ENCODE peak calls at places on chromosomes 5 and 9, in five cellular contexts. D is brain microvascular endothelial cell, Q is Calu3, E is A549, M is cardiac muscle cell. F is an unnamed sample.
A peak's percentile ranks its signal among the peaks of the same experiment; 100 is the strongest.

GRCh38 chr9:133004091-133005072 is 25.9 kb downstream of the GFI1B start:
- DNase-seq in D (no peak), M (peak; percentile 21), Q (no peak), E (no peak), F (no peak)

GRCh38 chr5:33854733-33855151 is 37.0 kb downstream of the ADAMTS12 start:
- DNase-seq in M (peak; percentile 52), Q (no peak), E (no peak), D (peak; percentile 95), F (peak; percentile 70)

GRCh38 chr5:132369471-132370240 is at the start of gene SLC22A5:
- DNase-seq in Q (peak; percentile 90), D (no peak), M (peak; percentile 78), E (peak; percentile 62), F (peak; percentile 28)

GRCh38 chr9:114290561-114290986 is 32.3 kb upstream of the ORM1 start:
- DNase-seq in D (no peak), E (no peak), M (no peak), Q (no peak), F (no peak)

GRCh38 chr9:85249313-85249621 is 492.5 kb downstream of the AGTPBP1 start:
- DNase-seq in M (no peak), D (no peak), E (no peak), Q (no peak), F (no peak)

GRCh38 chr9:137226338-137227056 is 805 bp upstream of the RNF224 start:
- DNase-seq in E (no peak), D (no peak), M (no peak), Q (peak; percentile 63), F (peak; percentile 36)

GRCh38 chr9:108743901-108744371 is 111.8 kb downstream of the ACTL7B start:
- DNase-seq in M (peak; percentile 43), E (no peak), D (no peak), Q (peak; percentile 1), F (no peak)

GRCh38 chr5:82381591-82381990 is 103.4 kb upstream of the RPS23 start:
- DNase-seq in E (no peak), Q (no peak), D (no peak), M (no peak), F (no peak)

GRCh38 chr9:104564358-104564757 is 4.6 kb upstream of the OR13C8 start:
- DNase-seq in D (no peak), E (no peak), M (no peak), Q (no peak), F (no peak)

GRCh38 chr9:84697494-84698114 is 28.1 kb downstream of the NTRK2 start:
- DNase-seq in Q (peak; percentile 78), E (peak; percentile 30), M (peak; percentile 80), D (peak; percentile 64), F (peak; percentile 42)

GRCh38 chr9:130478152-130478551 is 33.4 kb downstream of the ASS1 start:
- DNase-seq in E (no peak), D (no peak), M (no peak), Q (no peak), F (no peak)

GRCh38 chr9:38017885-38018186 is 51.2 kb downstream of the SHB start:
- DNase-seq in E (no peak), D (no peak), Q (no peak), M (no peak), F (no peak)

GRCh38 chr5:102733534-102733933 is 21.6 kb upstream of the PAM start:
- DNase-seq in Q (no peak), M (no peak), D (no peak), E (no peak), F (no peak)

GRCh38 chr5:103934303-103934702 is 371.7 kb upstream of the NUDT12 start:
- DNase-seq in Q (no peak), D (no peak), M (no peak), E (no peak), F (no peak)

GRCh38 chr5:109825450-109825849 is 135.7 kb downstream of the MAN2A1 start:
- DNase-seq in E (no peak), M (no peak), Q (no peak), D (peak; percentile 12), F (peak; percentile 52)

GRCh38 chr9:81894891-81895290 is 33.3 kb upstream of the SPATA31D4 start:
- DNase-seq in E (no peak), D (no peak), M (no peak), Q (no peak), F (no peak)

GRCh38 chr5:132227485-132228240 is at the start of gene P4HA2:
- DNase-seq in Q (peak; percentile 92), E (peak; percentile 78), M (peak; percentile 88), D (peak; percentile 52), F (peak; percentile 67)

GRCh38 chr9:113326230-113326629 is 13.8 kb downstream of the WDR31 start:
- DNase-seq in Q (no peak), E (no peak), D (no peak), M (no peak), F (no peak)

GRCh38 chr5:34682926-34683623 is 26.9 kb downstream of the RAI14 start:
- DNase-seq in M (no peak), E (peak; percentile 22), D (no peak), Q (peak; percentile 39), F (no peak)

GRCh38 chr5:139651863-139652787 is 4.0 kb downstream of the CXXC5 start:
- DNase-seq in Q (peak; percentile 94), E (peak; percentile 88), M (peak; percentile 67), D (peak; percentile 90), F (peak; percentile 92)

GRCh38 chr9:137437691-137438590 is 3.2 kb downstream of the ENTPD8 start:
- DNase-seq in M (no peak), Q (no peak), E (no peak), D (no peak), F (no peak)

GRCh38 chr9:114308361-114308950 is 14.4 kb upstream of the ORM1 start:
- DNase-seq in M (no peak), E (no peak), Q (no peak), D (no peak), F (no peak)

GRCh38 chr5:54135042-54135441 is 175.3 kb downstream of the ARL15 start:
- DNase-seq in M (no peak), Q (no peak), D (peak; percentile 39), E (no peak), F (no peak)

GRCh38 chr9:17906204-17906840 is 327.5 kb downstream of the SH3GL2 start:
- DNase-seq in E (no peak), Q (no peak), D (no peak), M (peak; percentile 35), F (no peak)

GRCh38 chr5:149618581-149619248 is 37.4 kb downstream of the ARHGEF37 start:
- DNase-seq in M (peak; percentile 59), E (peak; percentile 75), D (peak; percentile 69), Q (peak; percentile 67), F (peak; percentile 70)
- TF ChIP-seq CTCF in M (peak; percentile 77), E (peak; percentile 90), D (peak; percentile 88), Q (peak; percentile 75), F (peak; percentile 91)

DNA sequence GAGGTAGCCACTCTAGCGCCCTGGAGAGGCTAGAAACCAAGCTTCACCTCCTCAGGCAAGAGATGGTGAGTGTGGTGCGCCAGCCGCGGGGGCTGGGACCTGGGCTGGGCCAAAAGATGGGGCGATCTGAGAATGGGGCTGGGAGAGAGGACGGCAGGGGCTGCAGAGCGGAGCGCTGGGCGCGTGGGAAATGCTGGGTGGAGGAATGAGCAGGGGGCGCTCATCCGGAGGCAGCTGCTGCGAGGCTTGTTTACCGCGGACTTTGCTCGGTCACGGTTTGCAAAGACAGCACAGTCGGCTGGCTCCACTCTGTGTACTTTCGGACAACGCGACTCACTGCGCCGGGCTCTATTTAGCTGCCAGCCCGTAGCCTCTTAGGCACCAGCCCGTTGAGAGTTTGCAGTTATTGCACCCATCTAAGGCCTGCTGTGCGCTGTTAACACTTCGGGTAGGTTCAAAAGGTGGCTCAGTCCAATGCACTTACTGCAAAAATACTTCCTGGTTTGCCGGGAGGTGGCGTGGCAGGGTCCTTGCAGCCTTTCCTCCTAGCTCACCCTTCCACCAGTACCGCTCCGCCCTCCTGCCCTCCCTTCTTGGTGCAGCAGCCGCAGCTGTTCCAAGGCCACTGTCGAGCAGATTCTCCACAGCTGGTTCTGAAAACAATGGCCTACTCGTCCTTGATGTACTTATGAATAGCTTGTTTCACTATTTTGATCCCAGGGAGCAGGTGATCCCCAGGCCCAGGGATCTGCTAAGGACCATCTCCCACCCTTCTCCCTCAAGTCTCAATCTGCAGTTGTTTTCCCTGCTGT is 1.3 kb downstream of the LURAP1L start:
- DNase-seq in E (peak; percentile 81), Q (peak; percentile 83), D (peak; percentile 88), M (peak; percentile 76), F (peak; percentile 76)
- TF ChIP-seq CTCF in E (peak; percentile 65), Q (peak; percentile 12), D (peak; percentile 69), M (peak; percentile 61), F (peak; percentile 68)

GRCh38 chr9:101457003-101457402 is 21.4 kb upstream of the ALDOB start:
- DNase-seq in M (peak; percentile 11), Q (no peak), D (no peak), E (no peak), F (no peak)
- TF ChIP-seq CTCF in M (no peak), Q (no peak), D (peak; percentile 16), E (no peak), F (no peak)

GRCh38 chr5:142327111-142327842 is 2.5 kb upstream of the SPRY4 start:
- DNase-seq in E (no peak), D (peak; percentile 74), Q (no peak), M (no peak), F (peak; percentile 92)
- TF ChIP-seq CTCF in E (no peak), D (peak; percentile 43), Q (no peak), M (no peak), F (no peak)

GRCh38 chr5:115374057-115374775 is 77.8 kb upstream of the CCDC112 start:
- DNase-seq in E (no peak), D (no peak), Q (peak; percentile 62), M (no peak), F (no peak)
- TF ChIP-seq CTCF in E (peak; percentile 19), D (peak; percentile 37), Q (peak; percentile 41), M (no peak), F (no peak)

GRCh38 chr5:177983763-177984564 is 12.1 kb downstream of the PROP1 start:
- DNase-seq in E (no peak), M (no peak), Q (no peak), D (no peak), F (no peak)
- TF ChIP-seq CTCF in E (no peak), M (no peak), Q (no peak), D (no peak), F (no peak)

DNA sequence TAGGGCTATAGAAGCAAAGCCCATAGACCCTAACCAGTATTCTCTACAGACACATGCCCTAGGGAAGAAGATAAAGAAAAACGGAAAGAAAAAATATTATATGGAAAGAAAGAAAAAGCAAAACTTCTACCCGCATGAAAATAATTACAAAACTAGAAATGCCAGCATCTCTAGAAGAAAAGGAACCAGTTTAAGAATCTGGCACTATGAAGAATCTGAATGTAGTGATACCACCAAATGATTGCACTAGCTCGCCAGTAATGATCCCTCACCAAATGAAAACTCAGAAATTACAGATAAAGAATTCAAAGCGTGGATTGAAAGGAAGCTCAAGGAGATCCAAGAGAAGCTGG is 341.9 kb upstream of the GRIA1 start:
- DNase-seq in E (no peak), D (no peak), Q (no peak), M (no peak), F (no peak)
- TF ChIP-seq CTCF in E (no peak), D (no peak), Q (no peak), M (no peak), F (peak; percentile 29)

GRCh38 chr9:35161713-35162604 is at the start of gene UNC13B:
- DNase-seq in D (peak; percentile 86), Q (peak; percentile 95), E (peak; percentile 98), M (peak; percentile 97), F (peak; percentile 86)
- TF ChIP-seq CTCF in D (no peak), Q (no peak), E (peak; percentile 13), M (peak; percentile 14), F (peak; percentile 63)